ENCODE peak calls at places on chromosomes 3 and 15, in ten cellular contexts. G is iris pigment epithelial cell; N is HS-27A; D is iPS DF 19.7; E is T-helper 9 cell; Y is activated CD8-positive, alpha-beta memory T cell treated with anti-CD3 and anti-CD28 coated beads for 48 hours; Q is T-helper 2 cell; K is stimulated activated CD8-positive, alpha-beta memory T cell treated with anti-CD3 and anti-CD28 coated beads, Interleukin-2, amount 100 ng/mL, for 48 hours; B is natural killer cell; T is lung. P is an unnamed sample.

GRCh38 chr3:159364511-159364910 is 562.7 kb downstream of the MFSD1 start:
- DNase-seq in G (no peak), N (no peak), D (no peak), E (no peak), Y (no peak), Q (no peak), K (no peak), B (no peak), T (no peak), P (no peak)

GRCh38 chr3:31790516-31791148 is 190.4 kb downstream of the OSBPL10 start:
- DNase-seq in G (no peak), N (no peak), D (no peak), E (no peak), Y (no peak), Q (no peak), K (no peak), B (no peak), T (no peak), P (no peak)

GRCh38 chr15:45391746-45392711 is 13.7 kb upstream of the GATM start:
- DNase-seq in G (no peak), N (no peak), D (no peak), E (no peak), Y (no peak), Q (no peak), K (no peak), B (no peak), T (no peak), P (no peak)

GRCh38 chr3:51958603-51959521 is 3.7 kb downstream of the GPR62 start:
- DNase-seq in G (no peak), N (no peak), D (no peak), E (no peak), Y (no peak), Q (no peak), K (no peak), B (no peak), T (no peak), P (no peak)

GRCh38 chr3:15795563-15796308 is 2.0 kb downstream of the ANKRD28 start:
- DNase-seq in G (peak; percentile 79), N (no peak), D (no peak), E (no peak), Y (no peak), Q (no peak), K (no peak), B (no peak), T (no peak), P (no peak)

GRCh38 chr3:45329779-45330305 is 58.5 kb upstream of the LARS2 start:
- DNase-seq in G (no peak), N (no peak), D (no peak), E (no peak), Y (no peak), Q (no peak), K (no peak), B (no peak), T (no peak), P (no peak)

GRCh38 chr15:98570119-98570518 is 78.2 kb upstream of the IGF1R start:
- DNase-seq in G (no peak), N (no peak), D (no peak), E (no peak), Y (no peak), Q (no peak), K (no peak), B (no peak), T (no peak), P (no peak)

GRCh38 chr3:172272699-172273098 is 175.6 kb downstream of the GHSR start:
- DNase-seq in G (peak; percentile 85), N (no peak), D (no peak), E (no peak), Y (no peak), Q (no peak), K (no peak), B (no peak), T (no peak), P (no peak)